ENCODE peak calls at places on chromosomes 12 and 14, in seven cellular contexts. H is CD4-positive, CD25-positive, alpha-beta regulatory T cell; E is heart right ventricle; I is CD8-positive, alpha-beta memory T cell; D is K562; F is small intestine; A is lower lobe of right lung. L is an unnamed sample. For H3K4me1, the result is how much of the 10 kb centered on the place peaks cover.

GRCh38 chr14:67510121-67510520 is 21.6 kb upstream of the TMEM229B start:
- DNase-seq in I (no peak), F (no peak), D (no peak), H (no peak), E (no peak), A (no peak), L (no peak)

GRCh38 chr12:106919910-106920544 is 35.7 kb upstream of the TMEM263 start:
- DNase-seq in F (peak), E (peak), H (peak), D (peak), I (peak), A (no peak), L (no peak)

GRCh38 chr12:106386836-106387555 is 29.4 kb downstream of the POLR3B start:
- DNase-seq in H (no peak), A (no peak), I (no peak), D (no peak), F (no peak), E (no peak), L (no peak)

GRCh38 chr12:69475237-69475984 is 5.2 kb downstream of the FRS2 start:
- DNase-seq in F (no peak), E (no peak), D (peak), A (no peak), I (no peak), H (no peak), L (no peak)

GRCh38 chr14:65972346-65972745 is 513.8 kb upstream of the CCDC196 start:
- DNase-seq in I (no peak), A (no peak), F (no peak), E (no peak), H (no peak), D (no peak), L (no peak)

GRCh38 chr14:90319173-90319572 is 12.6 kb downstream of the NRDE2 start:
- DNase-seq in H (no peak), D (no peak), I (no peak), F (no peak), A (no peak), E (no peak), L (no peak)

GRCh38 chr12:46292754-46293402 is 24.0 kb upstream of the SLC38A1 start:
- DNase-seq in D (no peak), H (no peak), E (no peak), I (no peak), A (no peak), F (no peak), L (no peak)

GRCh38 chr12:98575013-98575412 is 18.5 kb upstream of the SLC25A3 start:
- DNase-seq in D (no peak), H (no peak), I (no peak), E (no peak), A (no peak), F (peak), L (no peak)

GRCh38 chr12:49259452-49259851 is 5.4 kb upstream of the TUBA1C start:
- DNase-seq in A (no peak), E (no peak), I (no peak), F (no peak), D (no peak), H (no peak), L (no peak)

GRCh38 chr14:75303415-75303814 is 24.8 kb downstream of the FOS start:
- DNase-seq in D (peak), E (no peak), A (peak), I (peak), F (peak), H (peak), L (peak)

GRCh38 chr12:25241171-25242020 is 9.3 kb downstream of the KRAS start:
- DNase-seq in H (peak), I (peak), E (no peak), D (no peak), A (no peak), F (peak), L (peak)

GRCh38 chr14:72776701-72777255 is 117.1 kb downstream of the DPF3 start:
- DNase-seq in E (no peak), A (no peak), I (no peak), D (no peak), H (no peak), F (peak), L (no peak)

GRCh38 chr12:52515927-52516831 is 4.0 kb downstream of the KRT5 start:
- DNase-seq in H (no peak), D (no peak), F (no peak), E (no peak), I (no peak), A (no peak), L (no peak)

GRCh38 chr12:113500662-113501435 is 29.2 kb upstream of the LHX5 start:
- DNase-seq in E (no peak), D (no peak), H (no peak), A (no peak), I (no peak), F (no peak), L (no peak)

GRCh38 chr14:21090194-21090939 is 8.1 kb downstream of the ZNF219 start:
- DNase-seq in E (peak), D (peak), I (no peak), H (no peak), F (no peak), A (peak), L (no peak)

DNA sequence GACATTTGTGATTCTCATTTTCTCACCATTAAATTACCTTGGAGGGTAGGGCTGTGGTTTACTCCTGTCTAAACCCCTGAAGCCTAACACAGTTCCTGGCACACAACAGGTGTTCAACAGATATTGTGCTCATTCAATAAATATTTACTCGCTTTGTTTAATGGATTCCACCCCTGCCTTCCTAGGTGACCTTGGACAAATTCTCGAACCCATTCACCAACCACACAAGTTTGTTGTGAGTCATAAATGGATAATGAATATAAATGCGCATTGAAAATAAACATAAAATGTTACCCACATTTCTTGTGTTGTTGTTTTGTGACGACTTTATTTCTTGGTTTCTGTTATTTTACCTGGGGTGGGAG is 362 bp upstream of the TSFM start:
- DNase-seq in D (no peak), H (no peak), E (no peak), A (no peak), I (no peak), F (no peak), L (no peak)
- H3K4me3 ChIP-seq in D (peak), H (peak), E (peak), A (peak), I (peak), F (no peak), L (peak)

GRCh38 chr12:27340971-27341370 is 8.3 kb downstream of the BMAL2 start:
- DNase-seq in I (no peak), D (no peak), H (no peak), A (no peak), F (no peak), E (no peak), L (no peak)

GRCh38 chr12:27336254-27336653 is 3.6 kb downstream of the BMAL2 start:
- DNase-seq in I (no peak), A (no peak), H (no peak), F (peak), E (no peak), D (no peak), L (no peak)

GRCh38 chr12:27337376-27337775 is 4.7 kb downstream of the BMAL2 start:
- DNase-seq in E (no peak), A (no peak), F (no peak), H (no peak), D (no peak), I (no peak), L (no peak)

GRCh38 chr12:27335364-27336145 is 2.9 kb downstream of the BMAL2 start:
- DNase-seq in A (no peak), E (no peak), D (no peak), H (no peak), F (no peak), I (no peak), L (no peak)

GRCh38 chr12:27338473-27338872 is 5.8 kb downstream of the BMAL2 start:
- DNase-seq in A (no peak), H (no peak), D (no peak), I (no peak), F (no peak), E (no peak), L (no peak)
- H3K4me1 ChIP-seq in A (under half), H (under half), D (under half), I (under half), F (under half), E (under half), L (under half)

GRCh38 chr14:55707365-55707804 is 127.4 kb downstream of the KTN1 start:
- DNase-seq in D (no peak), A (no peak), H (peak), F (peak), E (no peak), I (no peak), L (no peak)
- H3K27ac ChIP-seq in D (no peak), A (no peak), H (no peak), F (no peak), E (no peak), I (no peak), L (no peak)

DNA sequence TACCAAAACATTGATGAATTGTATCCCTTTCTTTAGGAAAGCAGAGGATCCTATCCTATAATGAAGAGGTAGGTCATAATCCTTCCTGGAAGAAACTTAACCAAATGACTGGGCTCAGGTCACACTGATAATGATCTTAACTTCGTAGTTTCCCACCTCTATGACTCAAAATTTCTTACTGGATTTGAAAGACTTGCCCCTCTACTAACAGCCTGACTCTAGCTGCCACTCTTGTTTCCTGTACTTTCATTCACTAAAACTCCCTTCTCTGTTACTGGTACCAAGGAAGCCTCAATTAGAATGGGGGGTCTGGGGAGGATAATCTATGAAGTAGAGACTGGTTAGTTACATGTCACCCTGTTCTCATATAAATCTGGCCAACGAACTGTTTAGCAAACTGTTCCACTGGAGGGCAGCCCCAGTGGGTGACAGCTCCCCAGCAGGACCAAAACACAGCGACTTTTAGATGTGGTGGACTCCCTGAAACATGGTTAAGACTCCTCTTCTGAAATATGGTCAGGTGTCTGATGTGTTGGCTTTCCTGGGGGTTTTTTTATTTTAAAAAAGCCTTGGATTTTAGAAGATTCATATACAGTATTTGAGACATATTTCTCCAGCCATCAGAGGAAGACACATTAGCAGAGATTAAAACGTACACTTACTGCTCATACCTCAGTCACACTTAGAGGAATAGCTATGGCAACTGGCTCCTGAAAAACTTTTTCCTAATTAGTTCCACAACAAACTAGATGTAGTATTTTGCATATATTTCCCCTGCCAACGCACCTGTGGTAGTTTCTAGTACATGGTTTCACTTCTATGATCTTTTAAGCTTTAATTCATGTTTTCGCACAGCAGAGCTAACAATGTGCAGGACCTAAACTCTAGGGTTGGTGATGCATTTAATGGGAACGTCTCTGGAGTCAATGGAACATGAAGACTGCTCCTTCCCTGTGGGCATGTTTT is 72.3 kb downstream of the ACADS start:
- DNase-seq in I (no peak), E (no peak), A (no peak), H (no peak), D (no peak), F (no peak), L (no peak)
- H3K4me3 ChIP-seq in I (no peak), E (no peak), A (no peak), H (no peak), D (no peak), F (no peak), L (no peak)

GRCh38 chr12:31485570-31485969 is 105.4 kb downstream of the DENND5B start:
- DNase-seq in A (no peak), H (no peak), I (no peak), F (no peak), E (no peak), D (no peak), L (no peak)
- H3K4me1 ChIP-seq in A (under half), H (under half), I (under half), F (under half), E (under half), D (under half), L (under half)

GRCh38 chr14:80924365-80925103 is 17.0 kb downstream of the CEP128 start:
- DNase-seq in A (no peak), D (no peak), E (no peak), F (no peak), I (no peak), H (no peak), L (no peak)
- H3K27ac ChIP-seq in A (no peak), D (no peak), E (no peak), F (no peak), I (no peak), H (no peak), L (no peak)

GRCh38 chr12:54411398-54412241 is 7.4 kb downstream of the ITGA5 start:
- DNase-seq in F (no peak), I (peak), A (peak), D (peak), H (peak), E (no peak), L (peak)
- H3K4me3 ChIP-seq in F (no peak), I (peak), A (no peak), D (no peak), H (peak), E (no peak), L (peak)

GRCh38 chr14:85418716-85419115 is 111.2 kb upstream of the FLRT2 start:
- DNase-seq in A (no peak), H (no peak), F (no peak), I (no peak), E (no peak), D (no peak), L (no peak)
- H3K4me1 ChIP-seq in A (under half), H (under half), F (under half), I (under half), E (under half), D (under half), L (under half)